ENCODE peak calls at places on chromosomes 6 and 20, in nine cellular contexts. V, I, F, D, A, P, S, R and Z are unnamed samples.

GRCh38 chr6:32129297-32130088 is 595 bp downstream of the FKBPL start:
- DNase-seq in V (no peak), I (no peak), F (no peak), D (no peak), A (no peak), P (no peak), S (no peak), R (no peak), Z (no peak)

GRCh38 chr6:79134699-79135474 is 56.8 kb upstream of the PHIP start:
- DNase-seq in V (no peak), I (no peak), F (no peak), D (no peak), A (no peak), P (no peak), S (no peak), R (no peak), Z (no peak)

GRCh38 chr6:110039996-110040383 is 61.9 kb downstream of the GPR6 start:
- DNase-seq in V (no peak), I (peak), F (peak), D (no peak), A (peak), P (no peak), S (no peak), R (no peak), Z (peak)

GRCh38 chr6:82680192-82680591 is 316.6 kb downstream of the TPBG start:
- DNase-seq in V (no peak), I (no peak), F (no peak), D (no peak), A (no peak), P (no peak), S (no peak), R (no peak), Z (no peak)

GRCh38 chr6:159997498-159998101 is 28.7 kb downstream of the IGF2R start:
- DNase-seq in V (no peak), I (no peak), F (no peak), D (no peak), A (no peak), P (no peak), S (no peak), R (no peak), Z (no peak)

GRCh38 chr6:119249319-119249718 is 100.2 kb downstream of the MAN1A1 start:
- DNase-seq in V (no peak), I (no peak), F (no peak), D (no peak), A (no peak), P (no peak), S (no peak), R (no peak), Z (no peak)

GRCh38 chr6:135161411-135161810 is 19.7 kb upstream of the MYB start:
- DNase-seq in V (no peak), I (no peak), F (no peak), D (no peak), A (no peak), P (no peak), S (no peak), R (no peak), Z (no peak)

GRCh38 chr6:169960003-169960344 is 208.6 kb downstream of the ERMARD start:
- DNase-seq in V (no peak), I (no peak), F (no peak), D (no peak), A (no peak), P (no peak), S (peak), R (peak), Z (no peak)

GRCh38 chr6:163180874-163181541 is 233.5 kb upstream of the QKI start:
- DNase-seq in V (peak), I (peak), F (no peak), D (peak), A (peak), P (peak), S (peak), R (peak), Z (peak)

GRCh38 chr6:56613247-56613851 is 29.3 kb downstream of the DST start:
- DNase-seq in V (no peak), I (no peak), F (no peak), D (no peak), A (no peak), P (no peak), S (no peak), R (no peak), Z (no peak)

GRCh38 chr20:37243076-37243936 is 18.3 kb downstream of the GHRH start:
- DNase-seq in V (no peak), I (no peak), F (no peak), D (no peak), A (no peak), P (no peak), S (no peak), R (no peak), Z (no peak)